ENCODE peak calls at places on chromosomes 7 and 10, in ten cellular contexts. One of them, this sample, is unnamed.

GRCh38 chr10:78856421-78856820 is 212.3 kb upstream of the ZMIZ1 start:
- DNase-seq in NCI-H1048: no peak
- DNase-seq in AG09319: no peak
- DNase-seq in NCI-H345: no peak
- DNase-seq in ELR: no peak
- DNase-seq in iris pigment epithelial cell: no peak
- DNase-seq in GM20000: no peak
- DNase-seq in MG63: peak
- DNase-seq in fibroblast of the aortic adventitia: peak
- DNase-seq in NCI-H1092 treated with DMSO at 0.1 percent for 48 hours: no peak
- DNase-seq in this sample: no peak

GRCh38 chr7:92641921-92642511 is 51.8 kb upstream of the FAM133B start:
- DNase-seq in NCI-H1048: no peak
- DNase-seq in AG09319: no peak
- DNase-seq in NCI-H345: no peak
- DNase-seq in ELR: peak
- DNase-seq in iris pigment epithelial cell: peak
- DNase-seq in GM20000: peak
- DNase-seq in MG63: peak
- DNase-seq in fibroblast of the aortic adventitia: peak
- DNase-seq in NCI-H1092 treated with DMSO at 0.1 percent for 48 hours: no peak
- DNase-seq in this sample: no peak

GRCh38 chr7:128253701-128254100 is 12.6 kb downstream of the LEP start:
- DNase-seq in NCI-H1048: no peak
- DNase-seq in AG09319: no peak
- DNase-seq in NCI-H345: no peak
- DNase-seq in ELR: no peak
- DNase-seq in iris pigment epithelial cell: no peak
- DNase-seq in GM20000: no peak
- DNase-seq in MG63: no peak
- DNase-seq in fibroblast of the aortic adventitia: no peak
- DNase-seq in NCI-H1092 treated with DMSO at 0.1 percent for 48 hours: no peak
- DNase-seq in this sample: no peak

GRCh38 chr10:131214521-131215244 is 96.8 kb downstream of the TCERG1L start:
- DNase-seq in NCI-H1048: no peak
- DNase-seq in AG09319: no peak
- DNase-seq in NCI-H345: no peak
- DNase-seq in ELR: no peak
- DNase-seq in iris pigment epithelial cell: no peak
- DNase-seq in GM20000: no peak
- DNase-seq in MG63: no peak
- DNase-seq in fibroblast of the aortic adventitia: no peak
- DNase-seq in NCI-H1092 treated with DMSO at 0.1 percent for 48 hours: no peak
- DNase-seq in this sample: no peak

GRCh38 chr10:28985137-28985885 is 303.6 kb upstream of the LYZL1 start:
- DNase-seq in NCI-H1048: no peak
- DNase-seq in AG09319: no peak
- DNase-seq in NCI-H345: no peak
- DNase-seq in ELR: no peak
- DNase-seq in iris pigment epithelial cell: no peak
- DNase-seq in GM20000: no peak
- DNase-seq in MG63: no peak
- DNase-seq in fibroblast of the aortic adventitia: no peak
- DNase-seq in NCI-H1092 treated with DMSO at 0.1 percent for 48 hours: no peak
- DNase-seq in this sample: no peak

GRCh38 chr10:95867866-95868265 is 39.9 kb upstream of the CC2D2B start:
- DNase-seq in NCI-H1048: no peak
- DNase-seq in AG09319: no peak
- DNase-seq in NCI-H345: no peak
- DNase-seq in ELR: no peak
- DNase-seq in iris pigment epithelial cell: no peak
- DNase-seq in GM20000: no peak
- DNase-seq in MG63: no peak
- DNase-seq in fibroblast of the aortic adventitia: no peak
- DNase-seq in NCI-H1092 treated with DMSO at 0.1 percent for 48 hours: no peak
- DNase-seq in this sample: no peak

GRCh38 chr10:31799181-31799580 is 129.4 kb downstream of the ARHGAP12 start:
- DNase-seq in NCI-H1048: no peak
- DNase-seq in AG09319: no peak
- DNase-seq in NCI-H345: no peak
- DNase-seq in ELR: peak
- DNase-seq in iris pigment epithelial cell: no peak
- DNase-seq in GM20000: no peak
- DNase-seq in MG63: no peak
- DNase-seq in fibroblast of the aortic adventitia: no peak
- DNase-seq in NCI-H1092 treated with DMSO at 0.1 percent for 48 hours: no peak
- DNase-seq in this sample: no peak

GRCh38 chr10:10032991-10033390 is 984.7 kb upstream of the CELF2 start:
- DNase-seq in NCI-H1048: no peak
- DNase-seq in AG09319: no peak
- DNase-seq in NCI-H345: no peak
- DNase-seq in ELR: no peak
- DNase-seq in iris pigment epithelial cell: no peak
- DNase-seq in GM20000: no peak
- DNase-seq in MG63: no peak
- DNase-seq in fibroblast of the aortic adventitia: no peak
- DNase-seq in NCI-H1092 treated with DMSO at 0.1 percent for 48 hours: no peak
- DNase-seq in this sample: no peak

GRCh38 chr10:27783660-27784059 is 38.0 kb upstream of the MKX start:
- DNase-seq in NCI-H1048: no peak
- DNase-seq in AG09319: peak
- DNase-seq in NCI-H345: no peak
- DNase-seq in ELR: peak
- DNase-seq in iris pigment epithelial cell: peak
- DNase-seq in GM20000: no peak
- DNase-seq in MG63: peak
- DNase-seq in fibroblast of the aortic adventitia: no peak
- DNase-seq in NCI-H1092 treated with DMSO at 0.1 percent for 48 hours: peak
- DNase-seq in this sample: peak

GRCh38 chr7:101009629-101010028 is 10.3 kb upstream of the MUC17 start:
- DNase-seq in NCI-H1048: no peak
- DNase-seq in AG09319: no peak
- DNase-seq in NCI-H345: no peak
- DNase-seq in ELR: no peak
- DNase-seq in iris pigment epithelial cell: no peak
- DNase-seq in GM20000: no peak
- DNase-seq in MG63: no peak
- DNase-seq in fibroblast of the aortic adventitia: peak
- DNase-seq in NCI-H1092 treated with DMSO at 0.1 percent for 48 hours: no peak
- DNase-seq in this sample: no peak

GRCh38 chr7:13742719-13743640 is 246.5 kb downstream of the ETV1 start:
- DNase-seq in NCI-H1048: no peak
- DNase-seq in AG09319: peak
- DNase-seq in NCI-H345: peak
- DNase-seq in ELR: peak
- DNase-seq in iris pigment epithelial cell: peak
- DNase-seq in GM20000: no peak
- DNase-seq in MG63: peak
- DNase-seq in fibroblast of the aortic adventitia: peak
- DNase-seq in NCI-H1092 treated with DMSO at 0.1 percent for 48 hours: peak
- DNase-seq in this sample: no peak

GRCh38 chr7:40694041-40694809 is 559.4 kb downstream of the SUGCT start:
- DNase-seq in NCI-H1048: no peak
- DNase-seq in AG09319: no peak
- DNase-seq in NCI-H345: no peak
- DNase-seq in ELR: no peak
- DNase-seq in iris pigment epithelial cell: no peak
- DNase-seq in GM20000: no peak
- DNase-seq in MG63: no peak
- DNase-seq in fibroblast of the aortic adventitia: peak
- DNase-seq in NCI-H1092 treated with DMSO at 0.1 percent for 48 hours: no peak
- DNase-seq in this sample: no peak

This sample was measured in GM04503.